ENCODE peak calls at places on chromosome 2, in five cellular contexts. N is endothelial cell, G is amygdala, L is mucosa of descending colon, R is RWPE1. Q is an unnamed sample.

GRCh38 chr2:7672685-7673071 is 755.5 kb downstream of the RNF144A start:
- DNase-seq in G (no peak), R (no peak), N (no peak), L (no peak), Q (no peak)

GRCh38 chr2:95799490-95799889 is 192.1 kb downstream of the ANKRD36C start:
- DNase-seq in G (no peak), R (no peak), L (no peak), N (no peak), Q (no peak)

GRCh38 chr2:21018290-21018689 is 25.6 kb downstream of the APOB start:
- DNase-seq in R (no peak), L (no peak), G (no peak), N (no peak), Q (no peak)

GRCh38 chr2:137185378-137186078 is 420.2 kb downstream of the THSD7B start:
- DNase-seq in N (no peak), L (no peak), R (no peak), G (no peak), Q (no peak)

GRCh38 chr2:46283693-46284092 is 13.5 kb upstream of the EPAS1 start:
- DNase-seq in N (no peak), R (no peak), L (no peak), G (no peak), Q (no peak)

GRCh38 chr2:102848366-102848839 is 86.6 kb downstream of the TMEM182 start:
- DNase-seq in L (peak), N (peak), G (peak), R (peak), Q (peak)

GRCh38 chr2:177714704-177715103 is 322.1 kb downstream of the AGPS start:
- DNase-seq in L (no peak), R (no peak), N (no peak), G (no peak), Q (no peak)

GRCh38 chr2:95297088-95297487 is at the start of gene KCNIP3:
- DNase-seq in N (no peak), G (no peak), L (no peak), R (no peak), Q (peak)

GRCh38 chr2:127161176-127162136 is 54.5 kb upstream of the BIN1 start:
- DNase-seq in R (no peak), N (no peak), G (no peak), L (no peak), Q (no peak)

GRCh38 chr2:70461414-70461813 is 92.2 kb downstream of the TGFA start:
- DNase-seq in G (no peak), N (no peak), R (no peak), L (no peak), Q (no peak)

GRCh38 chr2:47155091-47155876 is at the start of gene STPG4:
- DNase-seq in G (no peak), R (no peak), L (no peak), N (no peak), Q (no peak)

GRCh38 chr2:219331560-219332213 is 857 bp downstream of the RESP18 start:
- DNase-seq in R (peak), G (peak), L (no peak), N (peak), Q (no peak)

GRCh38 chr2:222000326-222000725 is 298.5 kb downstream of the PAX3 start:
- DNase-seq in L (no peak), N (no peak), R (peak), G (no peak), Q (no peak)

GRCh38 chr2:196249860-196250259 is 78.5 kb upstream of the STK17B start:
- DNase-seq in N (no peak), R (no peak), L (no peak), G (no peak), Q (no peak)

GRCh38 chr2:24181849-24182248 is 7.0 kb downstream of the FAM228A start:
- DNase-seq in L (no peak), R (no peak), N (no peak), G (no peak), Q (no peak)

GRCh38 chr2:200617089-200618050 is 31.6 kb downstream of the AOX1 start:
- DNase-seq in N (no peak), L (no peak), R (no peak), G (no peak), Q (no peak)

GRCh38 chr2:190637331-190637734 is 11.6 kb upstream of the NAB1 start:
- DNase-seq in G (no peak), N (no peak), R (no peak), L (no peak), Q (no peak)

GRCh38 chr2:240392948-240393830 is 42.3 kb upstream of the GPC1 start:
- DNase-seq in L (peak), G (no peak), R (no peak), N (no peak), Q (no peak)

GRCh38 chr2:238167761-238168160 is 9.0 kb downstream of the ERFE start:
- DNase-seq in G (no peak), L (no peak), R (no peak), N (no peak), Q (no peak)

GRCh38 chr2:6077585-6077984 is 385.4 kb downstream of the SOX11 start:
- DNase-seq in R (no peak), N (no peak), G (no peak), L (no peak), Q (no peak)

GRCh38 chr2:195612515-195613495 is 44.2 kb upstream of the SLC39A10 start:
- DNase-seq in L (no peak), N (peak), R (peak), G (no peak), Q (no peak)

GRCh38 chr2:179642462-179642861 is 218.9 kb downstream of the ZNF385B start:
- DNase-seq in L (no peak), R (no peak), G (no peak), N (no peak), Q (no peak)

GRCh38 chr2:128799284-128799552 is 480.6 kb upstream of the HS6ST1 start:
- DNase-seq in N (no peak), G (no peak), R (no peak), L (no peak), Q (no peak)

GRCh38 chr2:134231965-134232340 is 21.9 kb upstream of the MGAT5 start:
- DNase-seq in L (no peak), R (no peak), N (no peak), G (no peak), Q (no peak)

GRCh38 chr2:167550448-167550847 is 662.2 kb downstream of the XIRP2 start:
- DNase-seq in N (no peak), R (peak), L (no peak), G (no peak), Q (peak)

GRCh38 chr2:204505946-204506345 is 39.3 kb upstream of the PARD3B start:
- DNase-seq in N (no peak), R (no peak), L (no peak), G (no peak), Q (no peak)

GRCh38 chr2:74715880-74716279 is 61.8 kb downstream of the SEMA4F start:
- DNase-seq in G (no peak), R (no peak), N (no peak), L (no peak), Q (no peak)

GRCh38 chr2:73177645-73178255 is 24.6 kb upstream of the NOTO start:
- DNase-seq in R (no peak), N (no peak), L (no peak), G (no peak), Q (no peak)

GRCh38 chr2:98088261-98088660 is 1.3 kb downstream of the VWA3B start:
- DNase-seq in R (no peak), N (no peak), L (no peak), G (no peak), Q (no peak)

GRCh38 chr2:150295544-150295943 is 191.9 kb downstream of the RND3 start:
- DNase-seq in G (no peak), N (no peak), R (no peak), L (no peak), Q (no peak)

GRCh38 chr2:181140414-181140813 is 160.0 kb downstream of the UBE2E3 start:
- DNase-seq in G (no peak), R (no peak), N (no peak), L (no peak), Q (peak)

GRCh38 chr2:188295067-188295685 is 3.5 kb downstream of the GULP1 start:
- DNase-seq in G (no peak), R (no peak), N (no peak), L (no peak), Q (no peak)

GRCh38 chr2:101697794-101698418 is 399 bp downstream of the MAP4K4 start:
- DNase-seq in N (peak), G (no peak), R (peak), L (no peak), Q (no peak)

GRCh38 chr2:146207417-146207816 is 1637.4 kb upstream of the ACVR2A start:
- DNase-seq in L (no peak), G (no peak), N (no peak), R (no peak), Q (no peak)

GRCh38 chr2:942775-943460 is 7.7 kb upstream of the SNTG2 start:
- DNase-seq in N (no peak), L (no peak), R (no peak), G (no peak), Q (no peak)

Q was measured in COR-L47.